ENCODE peak calls at places on chromosomes 2 and 18, in four cellular contexts. C is uterus, A is psoas muscle, M is epithelial cell of esophagus. T is an unnamed sample.

GRCh38 chr2:215567504-215567903 is 131.6 kb upstream of the FN1 start:
- DNase-seq in C (no peak), A (no peak), M (no peak), T (no peak)

GRCh38 chr18:11972371-11973174 is 8.7 kb upstream of the IMPA2 start:
- DNase-seq in C (no peak), A (no peak), M (no peak), T (no peak)

GRCh38 chr2:196113061-196113974 is 44.7 kb upstream of the DNAH7 start:
- DNase-seq in C (no peak), A (no peak), M (peak), T (peak)

GRCh38 chr18:26225022-26225693 is 1.1 kb upstream of the TAF4B start:
- DNase-seq in C (no peak), A (no peak), M (peak), T (no peak)

GRCh38 chr2:229130522-229130921 is 140.6 kb downstream of the PID1 start:
- DNase-seq in C (no peak), A (no peak), M (no peak), T (no peak)

GRCh38 chr18:7488571-7488970 is 78.5 kb upstream of the PTPRM start:
- DNase-seq in C (no peak), A (no peak), M (no peak), T (no peak)

GRCh38 chr2:18836436-18836835 is 247.1 kb upstream of the NT5C1B start:
- DNase-seq in C (no peak), A (no peak), M (no peak), T (no peak)

GRCh38 chr2:44531289-44531688 is 169.5 kb downstream of the CAMKMT start:
- DNase-seq in C (no peak), A (no peak), M (no peak), T (no peak)

GRCh38 chr2:36882532-36882931 is 83.8 kb downstream of the STRN start:
- DNase-seq in C (no peak), A (no peak), M (no peak), T (no peak)

GRCh38 chr2:138365581-138365980 is 136.0 kb upstream of the SPOPL start:
- DNase-seq in C (no peak), A (no peak), M (no peak), T (no peak)

GRCh38 chr18:63783394-63783793 is 8.2 kb downstream of the SERPINB7 start:
- DNase-seq in C (no peak), A (no peak), M (peak), T (no peak)

GRCh38 chr2:172281648-172282576 is 145.5 kb upstream of the ITGA6 start:
- DNase-seq in C (no peak), A (no peak), M (peak), T (no peak)

GRCh38 chr2:134421556-134422328 is 167.9 kb downstream of the MGAT5 start:
- DNase-seq in C (no peak), A (no peak), M (no peak), T (no peak)

GRCh38 chr2:181239400-181239799 is 217.8 kb upstream of the ITGA4 start:
- DNase-seq in C (no peak), A (no peak), M (peak), T (no peak)
- TF ChIP-seq CTCF in C (no peak), A (no peak), M (peak), T (no peak)

DNA sequence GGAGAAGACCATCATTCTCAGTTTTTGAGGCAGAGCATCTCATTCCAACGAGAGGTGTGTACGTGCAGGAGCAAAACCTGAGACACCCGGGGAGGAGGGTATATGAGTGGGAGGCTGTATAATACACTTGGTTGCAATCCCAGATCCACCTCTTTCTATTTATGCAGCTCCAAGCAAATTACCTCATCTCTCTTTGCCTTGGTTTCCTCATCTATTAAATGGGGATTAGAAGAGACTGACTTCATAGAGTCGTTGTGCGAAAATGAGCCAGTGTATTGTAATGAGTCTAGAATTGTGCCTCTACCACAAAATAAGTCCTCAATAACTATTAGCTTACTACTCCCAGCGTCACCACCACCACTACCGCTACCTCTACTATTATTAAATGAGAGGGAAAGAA is 40.1 kb downstream of the TGOLN2 start:
- DNase-seq in C (no peak), A (no peak), M (peak), T (no peak)
- TF ChIP-seq CTCF in C (no peak), A (no peak), M (no peak), T (no peak)

GRCh38 chr2:86703704-86704370 is 16.3 kb upstream of the RMND5A start:
- DNase-seq in C (no peak), A (peak), M (peak), T (no peak)
- TF ChIP-seq CTCF in C (no peak), A (peak), M (peak), T (no peak)

GRCh38 chr2:58448065-58448507 is 207.0 kb upstream of the FANCL start:
- DNase-seq in C (peak), A (no peak), M (peak), T (no peak)
- TF ChIP-seq CTCF in C (peak), A (peak), M (peak), T (no peak)

GRCh38 chr2:96143848-96144480 is 1.3 kb downstream of the DUSP2 start:
- DNase-seq in C (no peak), A (peak), M (peak), T (no peak)
- TF ChIP-seq CTCF in C (no peak), A (no peak), M (peak), T (no peak)

GRCh38 chr2:54859416-54859815 is 136.0 kb downstream of the EML6 start:
- DNase-seq in C (no peak), A (no peak), M (no peak), T (no peak)

GRCh38 chr2:54859997-54860701 is 136.7 kb downstream of the EML6 start:
- DNase-seq in C (no peak), A (no peak), M (peak), T (no peak)

GRCh38 chr2:54855434-54855833 is 132.0 kb downstream of the EML6 start:
- DNase-seq in C (no peak), A (no peak), M (peak), T (no peak)

GRCh38 chr2:54862229-54862628 is 138.8 kb downstream of the EML6 start:
- DNase-seq in C (no peak), A (no peak), M (no peak), T (no peak)

DNA sequence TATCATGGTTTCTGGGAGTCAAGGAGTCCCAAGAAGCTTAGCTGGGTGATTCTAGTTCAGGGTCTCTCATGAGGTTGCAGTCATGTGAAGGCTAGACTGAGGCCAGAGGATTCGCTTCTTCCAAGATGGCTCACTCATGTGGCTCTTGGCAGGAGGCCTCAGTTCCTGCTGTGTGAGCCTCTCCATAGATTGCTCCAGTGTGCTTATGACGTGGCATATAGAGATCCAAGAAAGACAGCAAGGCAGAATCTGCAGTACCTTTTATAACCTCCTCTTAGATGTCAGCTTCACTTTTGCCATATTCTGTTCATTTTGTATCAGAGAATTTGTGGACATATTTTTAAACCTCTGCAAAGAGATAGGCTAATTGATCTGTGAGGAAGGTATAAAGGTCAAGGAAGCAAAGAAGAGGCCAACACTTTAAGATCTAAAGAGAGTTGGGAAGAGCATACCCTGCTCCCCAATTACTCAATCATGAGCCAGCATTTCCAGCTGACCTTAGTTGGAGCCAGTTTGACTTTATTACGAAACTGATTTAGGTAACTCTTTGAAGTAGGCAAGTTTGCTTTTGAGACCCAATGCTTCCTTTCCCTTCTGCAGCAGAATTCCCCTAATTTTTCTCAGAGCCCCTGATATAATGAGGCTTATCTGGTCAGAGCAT is 134.7 kb downstream of the EML6 start:
- DNase-seq in C (no peak), A (no peak), M (peak), T (no peak)
- TF ChIP-seq CTCF in C (no peak), A (no peak), M (no peak), T (no peak)

T was measured in lower leg skin.